ENCODE peak calls at places on chromosomes 13 and 19, in ten cellular contexts. W is mesendoderm, R is cardiac fibroblast, Z is neural progenitor cell, G is glutamatergic neuron, D is germinal center, E is OCI-M1, M is heart right ventricle, K is fibroblast of the conjunctiva, C is NCI-H1694 treated with DMSO at 0.1 percent for 48 hours. V is an unnamed sample.

GRCh38 chr19:23283925-23284324 is 33.7 kb upstream of the ZNF724 start:
- DNase-seq in C (peak), E (peak), Z (peak), W (peak), D (peak), G (peak), R (peak), M (peak), K (peak), V (peak)

GRCh38 chr19:39053276-39054090 is 21.1 kb upstream of the FBXO27 start:
- DNase-seq in D (no peak), K (no peak), W (no peak), G (no peak), C (no peak), E (no peak), Z (no peak), R (no peak), M (no peak), V (no peak)

GRCh38 chr13:73060251-73061160 is 1.7 kb downstream of the KLF5 start:
- DNase-seq in K (no peak), C (no peak), E (peak), M (peak), W (peak), Z (peak), D (no peak), G (no peak), R (peak), V (peak)

GRCh38 chr19:48400018-48400742 is 6.7 kb downstream of the GRIN2D start:
- DNase-seq in W (peak), C (no peak), G (peak), Z (peak), E (peak), D (no peak), K (no peak), M (peak), R (peak), V (peak)

GRCh38 chr13:113748862-113749451 is 10.1 kb upstream of the TMEM255B start:
- DNase-seq in R (no peak), G (no peak), K (no peak), E (no peak), D (no peak), W (no peak), M (no peak), C (no peak), Z (no peak), V (no peak)

GRCh38 chr13:112251930-112252585 is 124.1 kb upstream of the SPACA7 start:
- DNase-seq in R (no peak), D (no peak), G (no peak), M (no peak), Z (no peak), C (no peak), K (no peak), E (no peak), W (no peak), V (no peak)

GRCh38 chr19:14112051-14112808 is 5.3 kb downstream of the PRKACA start:
- DNase-seq in M (peak), E (no peak), C (no peak), Z (no peak), G (no peak), D (no peak), W (no peak), R (peak), K (no peak), V (no peak)

GRCh38 chr13:21550918-21551317 is 53.1 kb downstream of the MICU2 start:
- DNase-seq in D (no peak), Z (no peak), M (no peak), C (no peak), K (no peak), W (no peak), R (no peak), E (no peak), G (no peak), V (no peak)

GRCh38 chr19:4052993-4053422 is 13.7 kb downstream of the ZBTB7A start:
- DNase-seq in M (no peak), E (no peak), R (peak), G (no peak), D (no peak), K (no peak), Z (no peak), C (no peak), W (no peak), V (no peak)

GRCh38 chr13:45925151-45925550 is 73.6 kb upstream of the SIAH3 start:
- DNase-seq in G (no peak), M (no peak), C (no peak), R (peak), E (peak), K (no peak), Z (no peak), W (no peak), D (no peak), V (peak)

GRCh38 chr19:5440299-5440698 is 14.9 kb upstream of the ZNRF4 start:
- DNase-seq in C (no peak), Z (no peak), M (no peak), W (no peak), G (no peak), K (no peak), R (no peak), D (no peak), E (no peak), V (no peak)

GRCh38 chr13:23987331-23987730 is 90.0 kb upstream of the C1QTNF9B start:
- DNase-seq in M (no peak), W (no peak), G (no peak), Z (no peak), E (no peak), C (no peak), K (no peak), D (no peak), R (peak), V (no peak)

GRCh38 chr19:31262673-31263308 is 86.4 kb downstream of the TSHZ3 start:
- DNase-seq in M (no peak), R (peak), K (no peak), E (no peak), Z (no peak), G (no peak), W (no peak), C (no peak), D (no peak), V (no peak)

GRCh38 chr19:17889609-17890214 is 18.0 kb downstream of the SLC5A5 start:
- DNase-seq in C (no peak), G (no peak), R (peak), M (no peak), Z (peak), D (no peak), E (peak), W (peak), K (no peak), V (peak)

GRCh38 chr13:113489549-113490495 is 689 bp downstream of the DCUN1D2 start:
- DNase-seq in M (no peak), G (peak), E (peak), R (peak), C (no peak), D (peak), Z (no peak), W (peak), K (no peak), V (peak)